ENCODE peak calls at places on chromosome 6, in eight cellular contexts. I is sigmoid colon, Q is GM23248, N is mesendoderm, P is uterus, B is pancreas, Z is IMR-90, J is fibroblast of lung. D is an unnamed sample. For H3K4me1 and H3K36me3, the result is how much of the 10 kb centered on the place peaks cover.

GRCh38 chr6:80210618-80211017 is 104.1 kb downstream of the BCKDHB start:
- DNase-seq in I (peak), Q (no peak), N (peak), P (peak), B (no peak), Z (no peak), J (peak), D (no peak)

GRCh38 chr6:168959696-168960095 is 293.9 kb downstream of the THBS2 start:
- DNase-seq in I (no peak), Q (no peak), N (no peak), P (no peak), B (no peak), Z (no peak), J (no peak), D (no peak)

GRCh38 chr6:137291441-137291840 is 72.3 kb upstream of the IFNGR1 start:
- DNase-seq in I (no peak), Q (peak), N (no peak), P (no peak), B (no peak), Z (peak), J (peak), D (peak)

GRCh38 chr6:166301611-166302529 is 6.3 kb downstream of the PRR18 start:
- DNase-seq in I (no peak), Q (no peak), N (no peak), P (no peak), B (no peak), Z (no peak), J (no peak), D (no peak)

GRCh38 chr6:30893001-30893591 is 8.8 kb downstream of the DDR1 start:
- DNase-seq in I (peak), Q (no peak), N (no peak), P (no peak), B (no peak), Z (no peak), J (no peak), D (no peak)

GRCh38 chr6:110105296-110105695 is 74.2 kb downstream of the WASF1 start:
- DNase-seq in I (no peak), Q (no peak), N (no peak), P (no peak), B (no peak), Z (no peak), J (no peak), D (no peak)

GRCh38 chr6:4790158-4790899 is 14.1 kb downstream of the CDYL start:
- DNase-seq in I (no peak), Q (peak), N (no peak), P (no peak), B (no peak), Z (no peak), J (no peak), D (no peak)

GRCh38 chr6:159931112-159931511 is 37.8 kb upstream of the IGF2R start:
- DNase-seq in I (no peak), Q (no peak), N (no peak), P (no peak), B (no peak), Z (no peak), J (no peak), D (no peak)

GRCh38 chr6:158416841-158417759 is 104.8 kb downstream of the TULP4 start:
- DNase-seq in I (no peak), Q (peak), N (no peak), P (no peak), B (no peak), Z (peak), J (no peak), D (no peak)

GRCh38 chr6:113739066-113739655 is 118.0 kb upstream of the MARCKS start:
- DNase-seq in I (no peak), Q (no peak), N (no peak), P (no peak), B (no peak), Z (no peak), J (no peak), D (peak)

GRCh38 chr6:35432291-35432690 is 19.8 kb upstream of the FANCE start:
- DNase-seq in I (no peak), Q (no peak), N (no peak), P (no peak), B (no peak), Z (no peak), J (no peak), D (no peak)

GRCh38 chr6:30061766-30062458 is 847 bp downstream of the POLR1H start:
- DNase-seq in I (peak), Q (peak), N (peak), P (peak), B (peak), Z (peak), J (peak), D (peak)

DNA sequence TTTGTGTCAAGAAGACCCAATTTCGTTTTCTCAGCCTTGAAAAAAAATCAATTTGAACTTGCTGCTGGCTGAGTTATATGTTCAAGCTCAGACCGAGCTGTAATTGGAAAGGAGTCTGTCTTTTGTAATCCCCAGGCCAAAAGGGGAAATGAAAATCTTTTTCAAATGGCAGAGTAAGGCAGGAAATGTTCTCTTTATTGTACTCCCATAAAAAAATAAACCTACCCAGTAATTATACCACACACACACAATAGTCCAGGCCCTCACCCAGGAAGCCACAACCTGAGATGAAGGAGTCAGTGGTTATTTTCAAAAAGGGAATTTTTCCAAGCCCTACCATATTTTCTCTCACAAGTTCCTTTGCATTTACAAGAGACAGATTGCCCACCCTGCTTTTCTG is 45.3 kb downstream of the CLIC5 start:
- DNase-seq in I (no peak), Q (no peak), N (no peak), P (no peak), B (no peak), Z (no peak), J (no peak), D (no peak)
- H3K27ac ChIP-seq in I (no peak), Q (no peak), N (no peak), P (peak), B (no peak), Z (no peak), J (no peak), D (no peak)

GRCh38 chr6:33912177-33912576 is 108.4 kb upstream of the MLN start:
- DNase-seq in I (peak), Q (no peak), N (no peak), P (peak), B (no peak), Z (no peak), J (no peak), D (no peak)

GRCh38 chr6:33915134-33915533 is 111.3 kb upstream of the MLN start:
- DNase-seq in I (peak), Q (peak), N (no peak), P (peak), B (no peak), Z (no peak), J (no peak), D (peak)

GRCh38 chr6:33918175-33918695 is 114.4 kb upstream of the MLN start:
- DNase-seq in I (no peak), Q (no peak), N (no peak), P (no peak), B (no peak), Z (no peak), J (no peak), D (no peak)

GRCh38 chr6:33911488-33911887 is 107.7 kb upstream of the MLN start:
- DNase-seq in I (no peak), Q (no peak), N (no peak), P (no peak), B (no peak), Z (no peak), J (no peak), D (no peak)

DNA sequence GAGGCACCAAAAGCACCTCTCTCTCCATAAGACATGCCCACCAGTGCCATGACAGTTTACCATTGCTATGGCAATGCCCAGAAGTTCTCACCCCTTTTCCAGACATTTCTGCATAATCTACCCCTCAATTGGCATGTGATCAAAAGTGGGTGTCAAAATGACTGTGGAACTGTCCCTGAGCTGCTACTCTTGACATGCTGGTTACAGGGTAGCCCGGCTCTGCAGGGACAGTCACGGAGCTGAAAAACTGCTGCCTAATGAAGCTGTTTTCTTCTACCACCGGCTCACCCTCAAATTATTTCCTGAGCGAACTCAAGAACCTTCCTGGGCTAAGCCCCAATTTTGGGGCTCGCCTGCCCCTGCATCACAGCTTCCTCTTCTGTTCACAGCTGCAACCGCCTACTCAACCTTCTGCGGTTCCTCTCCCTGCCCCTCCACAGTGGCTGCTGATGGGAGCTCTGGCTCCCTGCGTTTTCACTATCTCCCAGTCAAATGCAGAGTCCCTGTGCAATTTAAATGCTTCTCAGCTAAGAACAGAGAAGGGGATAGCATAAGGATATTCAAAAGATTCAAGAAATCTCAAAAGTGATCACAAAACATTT is 110.8 kb upstream of the MLN start:
- DNase-seq in I (no peak), Q (no peak), N (no peak), P (no peak), B (no peak), Z (no peak), J (no peak), D (no peak)
- H3K4me1 ChIP-seq in I (under half), Q (under half), N (under half), P (under half), B (under half), Z (under half), J (under half), D (under half)

GRCh38 chr6:43442935-43443334 is 12.4 kb downstream of the DLK2 start:
- DNase-seq in I (no peak), Q (no peak), N (no peak), P (no peak), B (no peak), Z (no peak), J (no peak), D (no peak)
- H3K36me3 ChIP-seq in I (half or more), Q (under half), N (under half), P (under half), B (under half), Z (under half), J (under half), D (under half)

DNA sequence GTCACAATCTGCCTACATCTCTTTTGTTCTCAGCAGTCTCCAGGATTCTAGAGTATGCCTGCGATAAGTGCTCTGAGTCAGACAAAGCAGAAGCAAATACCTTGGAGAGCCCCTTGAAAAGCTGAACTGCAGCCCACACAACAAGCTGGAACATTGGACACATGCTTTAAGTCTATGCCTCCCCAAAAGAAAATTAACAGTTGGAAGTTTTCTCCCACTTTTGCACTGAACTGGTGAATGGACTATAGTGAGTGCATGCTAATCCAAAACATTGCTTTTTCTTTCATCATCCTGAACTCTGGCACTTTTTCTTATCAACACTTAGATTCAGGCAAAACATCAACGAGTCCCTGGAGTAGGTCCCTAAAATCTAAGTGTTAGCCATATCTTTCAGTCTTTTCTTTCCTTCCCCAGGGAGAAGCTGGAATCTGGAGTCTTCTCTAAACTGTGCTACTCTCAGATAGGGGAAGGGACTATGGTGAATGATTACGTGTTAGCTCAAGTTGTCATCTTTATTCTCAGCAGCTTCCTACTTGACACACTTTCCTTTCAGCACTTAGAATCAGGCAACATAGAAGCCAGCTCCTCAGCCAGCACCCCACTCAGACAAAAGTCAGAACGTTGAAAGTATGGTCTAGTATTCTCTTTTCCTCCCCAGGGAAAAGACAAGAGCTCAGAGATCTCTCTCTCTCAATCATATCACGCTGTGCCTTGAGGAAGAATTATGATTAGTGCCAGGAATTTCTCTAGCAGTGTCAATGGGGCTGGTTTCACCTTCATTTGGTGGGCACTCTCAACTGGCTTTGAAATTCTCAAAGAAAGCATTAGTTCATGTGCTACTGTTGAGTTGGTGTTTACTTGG is 811.0 kb upstream of the GJE1 start:
- DNase-seq in I (no peak), Q (peak), N (peak), P (no peak), B (no peak), Z (peak), J (peak), D (no peak)
- H3K27ac ChIP-seq in I (no peak), Q (peak), N (no peak), P (no peak), B (no peak), Z (peak), J (peak), D (no peak)

DNA sequence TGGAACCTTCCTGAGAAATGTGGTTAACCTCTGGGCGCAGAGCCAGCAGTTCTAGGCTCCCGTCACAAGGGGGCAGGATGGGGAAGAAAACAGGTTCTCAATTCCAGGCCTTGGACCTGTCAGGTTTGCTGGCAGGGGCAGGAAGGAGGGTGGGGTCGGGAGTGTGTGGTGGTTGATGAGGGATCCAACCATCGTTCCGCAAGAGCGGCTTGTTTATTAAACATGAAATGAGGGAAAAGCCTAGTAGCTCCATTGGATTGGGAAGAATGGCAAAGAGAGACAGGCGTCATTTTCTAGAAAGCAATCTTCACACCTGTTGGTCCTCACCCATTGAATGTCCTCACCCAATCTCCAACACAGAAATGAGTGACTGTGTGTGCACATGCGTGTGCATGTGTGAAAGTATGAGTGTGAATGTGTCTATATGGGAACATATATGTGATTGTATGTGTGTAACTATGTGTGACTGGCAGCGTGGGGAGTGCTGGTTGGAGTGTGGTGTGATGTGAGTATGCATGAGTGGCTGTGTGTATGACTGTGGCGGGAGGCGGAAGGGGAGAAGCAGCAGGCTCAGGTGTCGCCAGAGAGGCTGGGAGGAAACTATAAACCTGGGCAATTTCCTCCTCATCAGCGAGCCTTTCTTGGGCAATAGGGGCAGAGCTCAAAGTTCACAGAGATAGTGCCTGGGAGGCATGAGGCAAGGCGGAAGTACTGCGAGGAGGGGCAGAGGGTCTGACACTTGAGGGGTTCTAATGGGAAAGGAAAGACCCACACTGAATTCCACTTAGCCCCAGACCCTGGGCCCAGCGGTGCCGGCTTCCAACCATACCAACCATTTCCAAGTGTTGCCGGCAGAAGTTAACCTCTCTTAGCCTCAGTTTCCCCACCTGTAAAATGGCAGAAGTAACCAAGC is 29.6 kb downstream of the SRSF3 start:
- DNase-seq in I (peak), Q (peak), N (peak), P (peak), B (peak), Z (peak), J (peak), D (peak)
- H3K4me1 ChIP-seq in I (under half), Q (under half), N (under half), P (under half), B (under half), Z (under half), J (under half), D (under half)

DNA sequence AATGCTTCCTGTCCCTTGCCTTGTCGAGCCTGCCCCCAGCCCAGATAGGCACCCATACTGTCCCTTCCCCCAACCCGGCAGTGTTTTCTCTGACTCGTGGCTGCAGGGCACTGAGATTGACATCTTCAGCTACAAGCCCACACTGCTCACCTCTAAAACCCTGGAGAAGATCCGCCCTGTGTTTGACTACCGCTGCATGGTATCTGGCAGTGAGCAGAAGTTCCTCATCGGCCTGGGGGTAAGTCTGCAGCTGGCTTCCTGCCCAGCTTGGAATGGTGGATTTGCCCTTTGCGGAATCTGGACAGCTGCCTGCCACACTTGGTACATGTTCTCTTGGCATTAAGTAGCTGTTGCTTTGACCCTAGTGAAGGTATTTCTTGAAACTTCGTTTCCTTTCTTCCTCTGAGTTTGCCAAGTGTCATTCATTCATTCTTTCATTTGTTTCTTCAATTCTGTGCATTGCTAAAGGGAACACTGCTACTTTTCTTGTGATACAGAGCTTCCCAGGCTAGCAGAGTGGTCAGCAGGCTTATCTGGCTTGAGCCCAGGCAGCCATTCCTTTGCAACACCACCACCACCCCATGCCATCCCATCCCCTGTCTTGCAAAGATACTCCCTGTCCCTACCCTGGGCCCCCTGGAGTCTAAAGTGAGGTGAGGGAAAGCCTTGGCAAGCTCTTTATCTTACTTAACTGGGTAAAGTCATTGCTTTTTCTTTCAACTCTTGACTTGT is 26.2 kb downstream of the CCDC167 start:
- DNase-seq in I (no peak), Q (no peak), N (no peak), P (no peak), B (no peak), Z (peak), J (peak), D (peak)
- H3K36me3 ChIP-seq in I (under half), Q (under half), N (under half), P (under half), B (under half), Z (half or more), J (under half), D (under half)

DNA sequence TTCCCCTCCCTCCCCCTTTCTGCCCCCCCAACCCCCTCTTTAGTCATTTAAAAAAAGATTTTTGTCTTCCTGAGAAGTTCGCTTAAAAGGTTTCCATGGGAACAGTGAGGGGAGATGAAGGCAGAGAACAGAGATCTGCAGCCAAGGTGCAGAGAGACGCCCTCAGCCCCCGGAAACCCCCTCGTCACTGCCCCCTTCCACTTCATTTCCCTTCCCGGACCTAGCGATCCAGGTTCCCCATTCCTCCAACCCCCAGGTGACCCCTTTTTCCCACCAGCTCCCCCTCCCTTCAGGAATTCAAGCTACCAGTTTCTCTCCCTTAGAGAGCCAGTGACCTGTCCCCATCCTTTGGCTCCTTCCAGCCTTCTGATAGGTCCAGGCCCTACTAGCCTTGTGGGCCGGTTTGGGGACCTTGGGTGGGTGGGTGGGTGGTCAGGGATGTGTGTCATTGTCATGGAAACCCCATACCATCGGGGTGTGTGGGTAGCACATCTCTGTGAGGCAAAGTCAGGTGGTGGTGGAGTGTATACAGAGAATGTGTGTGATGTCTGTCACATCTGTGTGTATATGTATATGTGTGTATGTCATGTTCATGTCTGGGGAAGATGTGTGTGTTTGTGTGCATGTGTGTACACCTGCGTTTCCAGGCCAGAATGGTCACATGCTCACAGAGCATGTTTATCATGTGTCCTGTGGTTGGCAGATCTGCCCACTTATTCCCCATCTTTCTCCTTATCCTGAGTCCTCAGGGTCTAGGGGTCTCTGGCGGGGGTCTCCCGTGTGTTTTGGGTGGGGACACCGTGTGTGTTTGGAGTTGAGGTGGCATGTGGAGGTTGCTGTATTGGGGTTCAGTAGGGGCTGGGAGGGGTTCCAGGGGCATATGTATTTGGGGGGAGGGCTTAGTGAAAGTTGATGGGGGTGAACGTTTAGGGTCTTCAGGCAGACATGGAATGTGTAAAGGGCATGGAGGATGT is 7.0 kb downstream of the SYNGAP1 start:
- DNase-seq in I (no peak), Q (peak), N (peak), P (no peak), B (no peak), Z (no peak), J (no peak), D (no peak)
- H3K27ac ChIP-seq in I (peak), Q (peak), N (no peak), P (peak), B (no peak), Z (peak), J (peak), D (no peak)

GRCh38 chr6:33208089-33208967 is at the start of gene RING1:
- DNase-seq in I (peak), Q (peak), N (peak), P (peak), B (peak), Z (peak), J (peak), D (peak)

GRCh38 chr6:33209856-33210255 is 1.6 kb downstream of the RING1 start:
- DNase-seq in I (no peak), Q (no peak), N (no peak), P (no peak), B (no peak), Z (no peak), J (no peak), D (no peak)

GRCh38 chr6:33206864-33207568 is 1.3 kb upstream of the RING1 start:
- DNase-seq in I (no peak), Q (peak), N (peak), P (no peak), B (peak), Z (peak), J (no peak), D (no peak)

GRCh38 chr6:33206027-33206863 is 1.8 kb downstream of the HSD17B8 start:
- DNase-seq in I (no peak), Q (peak), N (no peak), P (no peak), B (no peak), Z (no peak), J (no peak), D (no peak)

GRCh38 chr6:33207569-33208088 is 671 bp upstream of the RING1 start:
- DNase-seq in I (peak), Q (peak), N (no peak), P (peak), B (peak), Z (peak), J (peak), D (peak)
- H3K4me1 ChIP-seq in I (under half), Q (under half), N (under half), P (under half), B (under half), Z (under half), J (under half), D (under half)

D was measured in SJCRH30.